ENCODE peak calls at places on chromosome 5, in eight cellular contexts. One of them, this sample, is unnamed.

GRCh38 chr5:181207214-181207959 is 2.4 kb upstream of the TRIM7 start:
- DNase-seq in HFF-Myc: peak; percentile 87
- DNase-seq in progenitor cell of endocrine pancreas: no peak
- DNase-seq in left ventricle myocardium inferior: peak; percentile 85
- DNase-seq in cardiac fibroblast: peak; percentile 96
- DNase-seq in RWPE1: peak; percentile 82
- DNase-seq in natural killer cell: peak; percentile 66
- DNase-seq in heart left ventricle: peak; percentile 88
- DNase-seq in this sample: no peak

GRCh38 chr5:124402144-124402581 is 344.3 kb downstream of the ZNF608 start:
- DNase-seq in HFF-Myc: no peak
- DNase-seq in progenitor cell of endocrine pancreas: no peak
- DNase-seq in left ventricle myocardium inferior: no peak
- DNase-seq in cardiac fibroblast: peak; percentile 41
- DNase-seq in RWPE1: peak; percentile 24
- DNase-seq in natural killer cell: no peak
- DNase-seq in heart left ventricle: no peak
- DNase-seq in this sample: no peak

GRCh38 chr5:38670878-38671277 is 114.4 kb upstream of the LIFR start:
- DNase-seq in HFF-Myc: no peak
- DNase-seq in progenitor cell of endocrine pancreas: no peak
- DNase-seq in left ventricle myocardium inferior: no peak
- DNase-seq in cardiac fibroblast: peak; percentile 61
- DNase-seq in RWPE1: no peak
- DNase-seq in natural killer cell: no peak
- DNase-seq in heart left ventricle: no peak
- DNase-seq in this sample: no peak

GRCh38 chr5:142426676-142427364 is 102.0 kb upstream of the SPRY4 start:
- DNase-seq in HFF-Myc: no peak
- DNase-seq in progenitor cell of endocrine pancreas: no peak
- DNase-seq in left ventricle myocardium inferior: no peak
- DNase-seq in cardiac fibroblast: peak; percentile 85
- DNase-seq in RWPE1: no peak
- DNase-seq in natural killer cell: no peak
- DNase-seq in heart left ventricle: no peak
- DNase-seq in this sample: no peak

GRCh38 chr5:126044111-126044668 is 379.0 kb upstream of the GRAMD2B start:
- DNase-seq in HFF-Myc: peak; percentile 77
- DNase-seq in progenitor cell of endocrine pancreas: no peak
- DNase-seq in left ventricle myocardium inferior: no peak
- DNase-seq in cardiac fibroblast: peak; percentile 35
- DNase-seq in RWPE1: no peak
- DNase-seq in natural killer cell: no peak
- DNase-seq in heart left ventricle: no peak
- DNase-seq in this sample: no peak

GRCh38 chr5:126896170-126896717 is 119.3 kb downstream of the LMNB1 start:
- DNase-seq in HFF-Myc: no peak
- DNase-seq in progenitor cell of endocrine pancreas: no peak
- DNase-seq in left ventricle myocardium inferior: no peak
- DNase-seq in cardiac fibroblast: no peak
- DNase-seq in RWPE1: no peak
- DNase-seq in natural killer cell: no peak
- DNase-seq in heart left ventricle: no peak
- DNase-seq in this sample: no peak

GRCh38 chr5:88785396-88786216 is 97.4 kb downstream of the MEF2C start:
- DNase-seq in HFF-Myc: peak; percentile 65
- DNase-seq in progenitor cell of endocrine pancreas: no peak
- DNase-seq in left ventricle myocardium inferior: no peak
- DNase-seq in cardiac fibroblast: peak; percentile 97
- DNase-seq in RWPE1: peak; percentile 80
- DNase-seq in natural killer cell: no peak
- DNase-seq in heart left ventricle: no peak
- DNase-seq in this sample: no peak

GRCh38 chr5:36305571-36306326 is 4.0 kb upstream of the RANBP3L start:
- DNase-seq in HFF-Myc: no peak
- DNase-seq in progenitor cell of endocrine pancreas: no peak
- DNase-seq in left ventricle myocardium inferior: peak; percentile 38
- DNase-seq in cardiac fibroblast: peak; percentile 75
- DNase-seq in RWPE1: peak; percentile 37
- DNase-seq in natural killer cell: no peak
- DNase-seq in heart left ventricle: peak; percentile 48
- DNase-seq in this sample: no peak

GRCh38 chr5:174222891-174223290 is 177.4 kb downstream of the NSG2 start:
- DNase-seq in HFF-Myc: no peak
- DNase-seq in progenitor cell of endocrine pancreas: no peak
- DNase-seq in left ventricle myocardium inferior: no peak
- DNase-seq in cardiac fibroblast: no peak
- DNase-seq in RWPE1: no peak
- DNase-seq in natural killer cell: no peak
- DNase-seq in heart left ventricle: no peak
- DNase-seq in this sample: no peak

GRCh38 chr5:123875444-123876264 is 363.7 kb downstream of the CSNK1G3 start:
- DNase-seq in HFF-Myc: no peak
- DNase-seq in progenitor cell of endocrine pancreas: no peak
- DNase-seq in left ventricle myocardium inferior: no peak
- DNase-seq in cardiac fibroblast: no peak
- DNase-seq in RWPE1: no peak
- DNase-seq in natural killer cell: no peak
- DNase-seq in heart left ventricle: no peak
- DNase-seq in this sample: no peak

GRCh38 chr5:66247176-66247960 is 103.3 kb downstream of the SREK1 start:
- DNase-seq in HFF-Myc: peak; percentile 27
- DNase-seq in progenitor cell of endocrine pancreas: no peak
- DNase-seq in left ventricle myocardium inferior: no peak
- DNase-seq in cardiac fibroblast: peak; percentile 92
- DNase-seq in RWPE1: peak; percentile 89
- DNase-seq in natural killer cell: no peak
- DNase-seq in heart left ventricle: no peak
- DNase-seq in this sample: no peak

GRCh38 chr5:38719916-38720315 is 125.9 kb upstream of the OSMR start:
- DNase-seq in HFF-Myc: peak; percentile 81
- DNase-seq in progenitor cell of endocrine pancreas: no peak
- DNase-seq in left ventricle myocardium inferior: no peak
- DNase-seq in cardiac fibroblast: peak; percentile 69
- DNase-seq in RWPE1: peak; percentile 12
- DNase-seq in natural killer cell: no peak
- DNase-seq in heart left ventricle: no peak
- DNase-seq in this sample: no peak

GRCh38 chr5:37777472-37778135 is 62.2 kb downstream of the GDNF start:
- DNase-seq in HFF-Myc: no peak
- DNase-seq in progenitor cell of endocrine pancreas: no peak
- DNase-seq in left ventricle myocardium inferior: no peak
- DNase-seq in cardiac fibroblast: peak; percentile 98
- DNase-seq in RWPE1: no peak
- DNase-seq in natural killer cell: no peak
- DNase-seq in heart left ventricle: no peak
- DNase-seq in this sample: no peak

GRCh38 chr5:141632650-141633049 is 4.0 kb downstream of the HDAC3 start:
- DNase-seq in HFF-Myc: no peak
- DNase-seq in progenitor cell of endocrine pancreas: no peak
- DNase-seq in left ventricle myocardium inferior: no peak
- DNase-seq in cardiac fibroblast: no peak
- DNase-seq in RWPE1: no peak
- DNase-seq in natural killer cell: no peak
- DNase-seq in heart left ventricle: no peak
- DNase-seq in this sample: no peak

DNA sequence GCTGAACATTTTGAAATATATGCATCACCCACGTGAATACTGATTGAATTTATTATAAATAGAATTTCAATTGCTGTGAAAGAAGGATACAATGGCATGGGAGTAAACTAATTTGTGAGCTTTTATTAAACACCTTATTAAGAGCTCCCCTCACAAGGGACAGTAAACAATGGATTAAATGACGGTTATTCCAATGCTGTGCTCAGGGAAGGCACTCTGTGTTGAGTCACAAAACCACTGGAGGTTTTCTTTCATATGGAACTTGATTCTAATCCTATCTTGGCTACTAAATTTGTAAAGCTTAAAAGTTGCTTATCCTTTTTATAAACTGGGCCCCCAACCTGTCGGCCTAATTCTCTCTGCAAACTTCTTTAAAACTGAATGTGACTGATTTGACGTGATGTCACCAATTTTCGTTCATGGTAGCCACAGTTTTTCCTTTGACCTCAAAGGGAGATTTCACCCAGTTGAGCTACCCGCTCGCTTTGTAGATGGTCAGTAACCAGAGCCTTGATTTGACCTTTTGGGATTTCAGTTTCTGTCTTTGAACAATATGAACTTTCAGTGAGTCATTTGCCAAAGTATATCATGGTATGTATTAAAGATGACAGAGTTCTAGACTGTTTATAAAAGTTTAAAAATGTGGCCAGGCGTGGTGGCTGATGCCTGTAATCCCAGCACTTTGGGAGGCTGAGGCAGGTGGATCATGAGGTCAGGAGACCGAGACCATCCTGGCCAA is 61.3 kb upstream of the PIK3R1 start:
- DNase-seq in HFF-Myc: no peak
- DNase-seq in progenitor cell of endocrine pancreas: no peak
- DNase-seq in left ventricle myocardium inferior: no peak
- DNase-seq in cardiac fibroblast: no peak
- DNase-seq in RWPE1: no peak
- DNase-seq in natural killer cell: no peak
- DNase-seq in heart left ventricle: no peak
- DNase-seq in this sample: no peak
- TF ChIP-seq CTCF in HFF-Myc: no peak
- TF ChIP-seq CTCF in progenitor cell of endocrine pancreas: no peak
- TF ChIP-seq CTCF in left ventricle myocardium inferior: no peak
- TF ChIP-seq CTCF in cardiac fibroblast: no peak
- TF ChIP-seq CTCF in RWPE1: no peak
- TF ChIP-seq CTCF in natural killer cell: no peak
- TF ChIP-seq CTCF in heart left ventricle: no peak
- TF ChIP-seq CTCF in this sample: no peak

GRCh38 chr5:132425975-132426524 is 56.5 kb downstream of the SLC22A5 start:
- DNase-seq in HFF-Myc: no peak
- DNase-seq in progenitor cell of endocrine pancreas: no peak
- DNase-seq in left ventricle myocardium inferior: no peak
- DNase-seq in cardiac fibroblast: no peak
- DNase-seq in RWPE1: no peak
- DNase-seq in natural killer cell: no peak
- DNase-seq in heart left ventricle: no peak
- DNase-seq in this sample: no peak

GRCh38 chr5:132425009-132425937 is 55.8 kb downstream of the SLC22A5 start:
- DNase-seq in HFF-Myc: no peak
- DNase-seq in progenitor cell of endocrine pancreas: no peak
- DNase-seq in left ventricle myocardium inferior: no peak
- DNase-seq in cardiac fibroblast: peak; percentile 91
- DNase-seq in RWPE1: peak; percentile 73
- DNase-seq in natural killer cell: peak; percentile 53
- DNase-seq in heart left ventricle: no peak
- DNase-seq in this sample: no peak

GRCh38 chr5:132427285-132428146 is 58.0 kb downstream of the SLC22A5 start:
- DNase-seq in HFF-Myc: no peak
- DNase-seq in progenitor cell of endocrine pancreas: no peak
- DNase-seq in left ventricle myocardium inferior: peak; percentile 47
- DNase-seq in cardiac fibroblast: no peak
- DNase-seq in RWPE1: no peak
- DNase-seq in natural killer cell: peak; percentile 59
- DNase-seq in heart left ventricle: no peak
- DNase-seq in this sample: no peak

GRCh38 chr5:132428147-132428482 is 58.6 kb downstream of the SLC22A5 start:
- DNase-seq in HFF-Myc: no peak
- DNase-seq in progenitor cell of endocrine pancreas: no peak
- DNase-seq in left ventricle myocardium inferior: no peak
- DNase-seq in cardiac fibroblast: no peak
- DNase-seq in RWPE1: no peak
- DNase-seq in natural killer cell: no peak
- DNase-seq in heart left ventricle: no peak
- DNase-seq in this sample: no peak

GRCh38 chr5:132426525-132427138 is 57.1 kb downstream of the SLC22A5 start:
- DNase-seq in HFF-Myc: peak; percentile 81
- DNase-seq in progenitor cell of endocrine pancreas: no peak
- DNase-seq in left ventricle myocardium inferior: peak; percentile 70
- DNase-seq in cardiac fibroblast: peak; percentile 96
- DNase-seq in RWPE1: peak; percentile 93
- DNase-seq in natural killer cell: peak; percentile 79
- DNase-seq in heart left ventricle: peak; percentile 88
- DNase-seq in this sample: no peak
- TF ChIP-seq CTCF in HFF-Myc: peak; percentile 55
- TF ChIP-seq CTCF in progenitor cell of endocrine pancreas: peak; percentile 39
- TF ChIP-seq CTCF in left ventricle myocardium inferior: peak; percentile 41
- TF ChIP-seq CTCF in cardiac fibroblast: peak; percentile 69
- TF ChIP-seq CTCF in RWPE1: no peak
- TF ChIP-seq CTCF in natural killer cell: peak; percentile 22
- TF ChIP-seq CTCF in heart left ventricle: peak; percentile 43
- TF ChIP-seq CTCF in this sample: no peak

GRCh38 chr5:18771097-18771610 is 1136.9 kb downstream of the TAF11L14 start:
- DNase-seq in HFF-Myc: no peak
- DNase-seq in progenitor cell of endocrine pancreas: no peak
- DNase-seq in left ventricle myocardium inferior: no peak
- DNase-seq in cardiac fibroblast: no peak
- DNase-seq in RWPE1: no peak
- DNase-seq in natural killer cell: no peak
- DNase-seq in heart left ventricle: no peak
- DNase-seq in this sample: no peak

GRCh38 chr5:18778226-18778625 is 1144.0 kb downstream of the TAF11L14 start:
- DNase-seq in HFF-Myc: no peak
- DNase-seq in progenitor cell of endocrine pancreas: no peak
- DNase-seq in left ventricle myocardium inferior: no peak
- DNase-seq in cardiac fibroblast: no peak
- DNase-seq in RWPE1: no peak
- DNase-seq in natural killer cell: no peak
- DNase-seq in heart left ventricle: no peak
- DNase-seq in this sample: no peak

DNA sequence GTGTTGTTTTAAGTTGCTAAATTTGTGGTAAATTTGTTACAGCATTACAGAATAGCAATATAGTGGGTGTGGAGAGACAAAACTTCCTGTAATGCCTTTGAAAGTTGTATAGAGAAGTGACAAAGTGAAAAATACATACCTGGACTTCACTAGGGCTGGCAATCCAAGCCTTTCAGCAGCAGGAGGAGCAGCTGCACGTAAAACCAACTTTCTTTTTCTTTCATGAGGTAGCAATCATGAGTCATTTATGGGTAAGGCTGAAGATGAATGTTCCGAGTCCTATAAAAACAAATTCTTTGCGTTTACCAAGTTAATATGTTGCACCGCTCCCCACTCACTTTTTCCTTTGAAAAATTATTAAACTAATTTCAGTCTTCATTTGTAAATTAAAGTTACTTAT is 1138.2 kb downstream of the TAF11L14 start:
- DNase-seq in HFF-Myc: no peak
- DNase-seq in progenitor cell of endocrine pancreas: no peak
- DNase-seq in left ventricle myocardium inferior: no peak
- DNase-seq in cardiac fibroblast: no peak
- DNase-seq in RWPE1: peak; percentile 60
- DNase-seq in natural killer cell: no peak
- DNase-seq in heart left ventricle: no peak
- DNase-seq in this sample: no peak
- TF ChIP-seq CTCF in HFF-Myc: no peak
- TF ChIP-seq CTCF in progenitor cell of endocrine pancreas: peak; percentile 57
- TF ChIP-seq CTCF in left ventricle myocardium inferior: no peak
- TF ChIP-seq CTCF in cardiac fibroblast: no peak
- TF ChIP-seq CTCF in RWPE1: peak; percentile 77
- TF ChIP-seq CTCF in natural killer cell: no peak
- TF ChIP-seq CTCF in heart left ventricle: no peak
- TF ChIP-seq CTCF in this sample: peak; percentile 56

GRCh38 chr5:55694152-55694830 is 17.8 kb downstream of the SLC38A9 start:
- DNase-seq in HFF-Myc: no peak
- DNase-seq in progenitor cell of endocrine pancreas: no peak
- DNase-seq in left ventricle myocardium inferior: no peak
- DNase-seq in cardiac fibroblast: peak; percentile 64
- DNase-seq in RWPE1: peak; percentile 21
- DNase-seq in natural killer cell: no peak
- DNase-seq in heart left ventricle: no peak
- DNase-seq in this sample: no peak
- TF ChIP-seq CTCF in HFF-Myc: peak; percentile 41
- TF ChIP-seq CTCF in progenitor cell of endocrine pancreas: peak; percentile 41
- TF ChIP-seq CTCF in left ventricle myocardium inferior: peak; percentile 62
- TF ChIP-seq CTCF in cardiac fibroblast: peak; percentile 48
- TF ChIP-seq CTCF in RWPE1: peak; percentile 67
- TF ChIP-seq CTCF in natural killer cell: no peak
- TF ChIP-seq CTCF in heart left ventricle: peak; percentile 61
- TF ChIP-seq CTCF in this sample: peak; percentile 66